ENCODE peak calls at places on chromosomes 11 and 22, in four cellular contexts. P is activated naive CD4-positive, alpha-beta T cell treated with anti-CD3 and anti-CD28 coated beads, Interleukin-2, amount 50 U/mL, for 16 hours; A is effector memory CD4-positive, alpha-beta T cell; C is GM23248. H is an unnamed sample.

GRCh38 chr22:22165936-22166710 is 78.5 kb upstream of the VPREB1 start:
- DNase-seq in P (no peak), A (no peak), C (no peak), H (no peak)

GRCh38 chr11:68028802-68029475 is 1.5 kb upstream of the NDUFS8 start:
- DNase-seq in P (no peak), A (no peak), C (peak), H (no peak)

GRCh38 chr11:65861165-65861505 is 902 bp downstream of the MUS81 start:
- DNase-seq in P (no peak), A (no peak), C (no peak), H (no peak)

GRCh38 chr11:103811870-103812509 is 224.4 kb upstream of the DDI1 start:
- DNase-seq in P (no peak), A (no peak), C (no peak), H (no peak)

GRCh38 chr11:68282141-68282860 is 10.5 kb upstream of the C11orf24 start:
- DNase-seq in P (no peak), A (no peak), C (no peak), H (no peak)

GRCh38 chr11:46339816-46340215 is 7.4 kb upstream of the DGKZ start:
- DNase-seq in P (no peak), A (no peak), C (no peak), H (no peak)

GRCh38 chr22:26568207-26568706 is 21.7 kb downstream of the TPST2 start:
- DNase-seq in P (no peak), A (no peak), C (no peak), H (no peak)

GRCh38 chr11:46686886-46687810 is 13.3 kb downstream of the ARHGAP1 start:
- DNase-seq in P (no peak), A (no peak), C (peak), H (no peak)

GRCh38 chr11:46290598-46291309 is 13.3 kb downstream of the CREB3L1 start:
- DNase-seq in P (no peak), A (no peak), C (peak), H (no peak)

GRCh38 chr11:8544807-8545206 is 49.2 kb downstream of the STK33 start:
- DNase-seq in P (no peak), A (no peak), C (no peak), H (no peak)

GRCh38 chr11:71442123-71442522 is 6.1 kb downstream of the DHCR7 start:
- DNase-seq in P (no peak), A (no peak), C (no peak), H (no peak)

GRCh38 chr11:100865443-100865842 is 178.4 kb downstream of the ARHGAP42 start:
- DNase-seq in P (no peak), A (no peak), C (no peak), H (no peak)

GRCh38 chr11:121575250-121575962 is 122.6 kb upstream of the SORL1-AS1 start:
- DNase-seq in P (no peak), A (no peak), C (peak), H (no peak)

GRCh38 chr11:12112150-12112520 is 1.7 kb downstream of the MICAL2 start:
- DNase-seq in P (no peak), A (no peak), C (no peak), H (no peak)

GRCh38 chr22:29306830-29307657 is 594 bp downstream of the GAS2L1 start:
- DNase-seq in P (no peak), A (no peak), C (peak), H (peak)

GRCh38 chr22:29184886-29185575 is 20.7 kb upstream of the EMID1 start:
- DNase-seq in P (no peak), A (no peak), C (no peak), H (no peak)

GRCh38 chr11:3932698-3933097 is 77.2 kb downstream of the STIM1 start:
- DNase-seq in P (no peak), A (no peak), C (no peak), H (no peak)

GRCh38 chr11:68306636-68307035 is 5.8 kb upstream of the LRP5 start:
- DNase-seq in P (no peak), A (no peak), C (no peak), H (no peak)